ENCODE peak calls at places on chromosomes 1 and 21, in five cellular contexts. Y is GM12878, P is fibroblast of lung, R is neural progenitor cell, S is PC-3. K is an unnamed sample.
A peak's percentile ranks its signal among the peaks of the same experiment; 100 is the strongest.

GRCh38 chr1:109371271-109371739 is 26.4 kb downstream of the SORT1 start:
- DNase-seq in Y (no peak), P (peak; percentile 81), R (no peak), S (peak; percentile 41), K (no peak)

GRCh38 chr1:27150641-27151040 is 4.3 kb downstream of the SLC9A1 start:
- DNase-seq in Y (no peak), P (no peak), R (no peak), S (no peak), K (no peak)

GRCh38 chr1:199859525-199859924 is 168.0 kb upstream of the NR5A2 start:
- DNase-seq in Y (no peak), P (peak; percentile 63), R (no peak), S (peak; percentile 98), K (peak; percentile 1)

GRCh38 chr1:198638894-198639319 is at the start of gene PTPRC:
- DNase-seq in Y (peak; percentile 74), P (no peak), R (no peak), S (no peak), K (peak; percentile 88)

GRCh38 chr1:97875996-97876395 is 44.8 kb downstream of the DPYD start:
- DNase-seq in Y (no peak), P (peak; percentile 56), R (no peak), S (peak; percentile 61), K (no peak)

GRCh38 chr1:227768640-227769039 is 33.4 kb downstream of the SNAP47 start:
- DNase-seq in Y (no peak), P (no peak), R (no peak), S (no peak), K (no peak)

GRCh38 chr1:231702804-231703203 is 76.2 kb downstream of the DISC1 start:
- DNase-seq in Y (no peak), P (peak; percentile 81), R (no peak), S (peak; percentile 48), K (no peak)

GRCh38 chr1:198628064-198628455 is 10.8 kb upstream of the PTPRC start:
- DNase-seq in Y (no peak), P (peak; percentile 18), R (no peak), S (no peak), K (no peak)

GRCh38 chr21:44317871-44318270 is 18.0 kb downstream of the PFKL start:
- DNase-seq in Y (no peak), P (no peak), R (no peak), S (no peak), K (no peak)

GRCh38 chr1:42927274-42927841 is 31.3 kb downstream of the SLC2A1 start:
- DNase-seq in Y (no peak), P (no peak), R (no peak), S (no peak), K (no peak)

GRCh38 chr21:43767980-43768867 is 7.9 kb downstream of the CSTB start:
- DNase-seq in Y (no peak), P (peak; percentile 90), R (peak; percentile 41), S (peak; percentile 96), K (no peak)

GRCh38 chr1:198530964-198531363 is 9.5 kb downstream of the ATP6V1G3 start:
- DNase-seq in Y (no peak), P (no peak), R (peak; percentile 14), S (no peak), K (no peak)

GRCh38 chr1:165257969-165258459 is 98.5 kb downstream of the LMX1A start:
- DNase-seq in Y (peak; percentile 9), P (peak; percentile 0), R (peak; percentile 78), S (peak; percentile 88), K (peak; percentile 44)

GRCh38 chr1:217472915-217473314 is 158.0 kb downstream of the GPATCH2 start:
- DNase-seq in Y (no peak), P (peak; percentile 6), R (no peak), S (peak; percentile 50), K (no peak)

GRCh38 chr1:176119549-176119948 is 87.5 kb downstream of the COP1 start:
- DNase-seq in Y (no peak), P (peak; percentile 3), R (no peak), S (peak; percentile 33), K (peak; percentile 49)

GRCh38 chr1:208101661-208102431 is 142.3 kb downstream of the PLXNA2 start:
- DNase-seq in Y (no peak), P (peak; percentile 50), R (peak; percentile 72), S (no peak), K (no peak)

GRCh38 chr1:241608379-241609033 is 31.7 kb downstream of the CHML start:
- DNase-seq in Y (no peak), P (peak; percentile 71), R (no peak), S (peak; percentile 94), K (no peak)

GRCh38 chr1:189513091-189513490 is 964.6 kb downstream of the BRINP3 start:
- DNase-seq in Y (no peak), P (no peak), R (peak; percentile 5), S (no peak), K (no peak)

GRCh38 chr1:220487297-220487820 is 40.6 kb upstream of the MARK1 start:
- DNase-seq in Y (no peak), P (peak; percentile 62), R (peak; percentile 36), S (peak; percentile 58), K (no peak)

GRCh38 chr1:166484471-166484870 is 317.7 kb upstream of the FAM78B start:
- DNase-seq in Y (no peak), P (no peak), R (no peak), S (no peak), K (no peak)

GRCh38 chr1:98045211-98046030 is 124.6 kb upstream of the DPYD start:
- DNase-seq in Y (no peak), P (peak; percentile 78), R (peak; percentile 54), S (no peak), K (no peak)

GRCh38 chr1:151006331-151007052 is at the start of gene MINDY1:
- DNase-seq in Y (peak; percentile 32), P (peak; percentile 86), R (peak; percentile 90), S (peak; percentile 80), K (peak; percentile 69)

GRCh38 chr1:21334214-21335087 is 44.2 kb upstream of the ECE1 start:
- DNase-seq in Y (peak; percentile 91), P (peak; percentile 94), R (peak; percentile 78), S (peak; percentile 84), K (peak; percentile 88)

GRCh38 chr21:17396948-17397347 is 115.9 kb upstream of the CXADR start:
- DNase-seq in Y (no peak), P (no peak), R (no peak), S (no peak), K (no peak)
- H3K4me2 ChIP-seq in Y (no peak overlapping the region), P (no peak overlapping the region), R (no peak overlapping the region), S (no peak overlapping the region), K (no peak overlapping the region)

DNA sequence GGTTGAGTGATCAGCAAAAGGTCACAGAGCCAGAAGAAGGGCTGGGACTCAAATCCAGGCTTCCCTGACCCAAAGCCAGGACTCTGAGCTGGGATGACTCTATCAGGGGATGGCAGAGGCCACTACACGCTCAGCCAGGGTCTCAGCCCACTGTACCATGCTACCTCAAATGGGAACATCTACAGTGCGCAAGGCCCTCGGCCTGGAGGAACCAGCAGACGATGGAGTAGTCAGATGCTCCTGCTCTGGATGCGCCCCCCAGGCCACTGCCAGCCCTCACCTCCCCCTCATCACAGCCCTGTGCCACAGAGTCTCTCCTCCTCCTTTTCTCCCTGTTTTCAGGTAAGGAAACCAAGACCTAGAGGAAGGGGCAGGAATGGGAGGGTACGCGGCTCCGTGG is 39.0 kb downstream of the GLIS1 start:
- DNase-seq in Y (no peak), P (no peak), R (no peak), S (no peak), K (no peak)
- H4K20me1 ChIP-seq in Y (peaks cover 4% of the 10 kb centered on the region), P (no peaks in the 10 kb centered on the region), R (no peaks in the 10 kb centered on the region), S (no peaks in the 10 kb centered on the region), K (no peaks in the 10 kb centered on the region)

GRCh38 chr1:30416221-30416820 is 307.1 kb downstream of the MATN1 start:
- DNase-seq in Y (no peak), P (no peak), R (no peak), S (no peak), K (no peak)
- H3K9me3 ChIP-seq in Y (no peaks in the 10 kb centered on the region), P (no peaks in the 10 kb centered on the region), R (no peaks in the 10 kb centered on the region), S (no peaks in the 10 kb centered on the region), K (no peaks in the 10 kb centered on the region)

GRCh38 chr1:32273389-32274208 is 18.3 kb upstream of the HDAC1 start:
- DNase-seq in Y (no peak), P (peak; percentile 22), R (no peak), S (peak; percentile 88), K (peak; percentile 93)

GRCh38 chr1:32275424-32275823 is 16.5 kb upstream of the HDAC1 start:
- DNase-seq in Y (no peak), P (no peak), R (no peak), S (no peak), K (no peak)

GRCh38 chr1:32274646-32275340 is 17.1 kb upstream of the HDAC1 start:
- DNase-seq in Y (no peak), P (no peak), R (no peak), S (no peak), K (no peak)

GRCh38 chr1:32269744-32270143 is 18.7 kb downstream of the LCK start:
- DNase-seq in Y (no peak), P (no peak), R (no peak), S (no peak), K (no peak)

GRCh38 chr1:32272557-32273388 is 19.1 kb upstream of the HDAC1 start:
- DNase-seq in Y (no peak), P (no peak), R (no peak), S (no peak), K (no peak)
- H3K4me2 ChIP-seq in Y (no peak overlapping the region), P (no peak overlapping the region), R (no peak overlapping the region), S (peak overlapping the region; percentile 52), K (peak overlapping the region; percentile 80)